ENCODE peak calls at places on chromosomes 1 and 21, in ten cellular contexts. J is ovary; G is transverse colon; K is CD4-positive, CD25-positive, alpha-beta regulatory T cell; N is neural progenitor cell; Y is tibial artery; U is CD8-positive, alpha-beta T cell; F is astrocyte; A is mucosa of descending colon; D is body of pancreas. R is an unnamed sample.

GRCh38 chr1:157090196-157090647 is 9.4 kb downstream of the ETV3L start:
- DNase-seq in J (peak; percentile 91), G (peak; percentile 89), K (peak; percentile 76), N (peak; percentile 93), Y (peak; percentile 87), U (peak; percentile 89), F (peak; percentile 69), A (peak; percentile 94), D (peak; percentile 86), R (peak; percentile 86)

GRCh38 chr1:166588741-166589140 is 250.5 kb upstream of the POGK start:
- DNase-seq in J (no peak), G (no peak), K (no peak), N (no peak), Y (no peak), U (no peak), F (no peak), A (no peak), D (no peak), R (no peak)

GRCh38 chr1:15525043-15525958 is 1.3 kb upstream of the CASP9 start:
- DNase-seq in J (peak; percentile 100), G (peak; percentile 26), K (no peak), N (peak; percentile 99), Y (peak; percentile 100), U (peak; percentile 12), F (no peak), A (peak; percentile 67), D (peak; percentile 100), R (no peak)

GRCh38 chr1:200174525-200174924 is 147.0 kb downstream of the NR5A2 start:
- DNase-seq in J (no peak), G (no peak), K (no peak), N (peak; percentile 28), Y (no peak), U (no peak), F (no peak), A (no peak), D (no peak), R (no peak)

GRCh38 chr1:33661791-33662190 is 189.3 kb downstream of the ZSCAN20 start:
- DNase-seq in J (no peak), G (no peak), K (no peak), N (no peak), Y (no peak), U (no peak), F (no peak), A (peak; percentile 4), D (no peak), R (no peak)

GRCh38 chr1:220527279-220528048 is 472 bp upstream of the MARK1 start:
- DNase-seq in J (no peak), G (peak; percentile 29), K (no peak), N (peak; percentile 38), Y (peak; percentile 75), U (no peak), F (peak; percentile 18), A (peak; percentile 48), D (peak; percentile 29), R (no peak)

GRCh38 chr1:243293941-243294722 is 38.3 kb downstream of the SDCCAG8 start:
- DNase-seq in J (no peak), G (no peak), K (no peak), N (peak; percentile 3), Y (no peak), U (no peak), F (no peak), A (no peak), D (no peak), R (no peak)

GRCh38 chr1:167548059-167548932 is 5.3 kb downstream of the CREG1 start:
- DNase-seq in J (no peak), G (no peak), K (no peak), N (no peak), Y (no peak), U (no peak), F (peak; percentile 58), A (no peak), D (no peak), R (no peak)

GRCh38 chr1:12405325-12406217 is 175.7 kb downstream of the VPS13D start:
- DNase-seq in J (no peak), G (peak; percentile 64), K (no peak), N (peak; percentile 46), Y (peak; percentile 71), U (no peak), F (peak; percentile 59), A (peak; percentile 83), D (peak; percentile 41), R (no peak)

GRCh38 chr1:14599173-14599754 is 779 bp downstream of the KAZN start:
- DNase-seq in J (no peak), G (no peak), K (no peak), N (peak; percentile 76), Y (no peak), U (no peak), F (no peak), A (no peak), D (no peak), R (no peak)

GRCh38 chr1:10969267-10969970 is 43.0 kb upstream of the TARDBP start:
- DNase-seq in J (no peak), G (no peak), K (no peak), N (peak; percentile 81), Y (no peak), U (no peak), F (no peak), A (no peak), D (no peak), R (no peak)

GRCh38 chr1:116472431-116472961 is 98.3 kb downstream of the CD58 start:
- DNase-seq in J (no peak), G (no peak), K (no peak), N (no peak), Y (no peak), U (no peak), F (peak; percentile 35), A (peak; percentile 49), D (no peak), R (no peak)

DNA sequence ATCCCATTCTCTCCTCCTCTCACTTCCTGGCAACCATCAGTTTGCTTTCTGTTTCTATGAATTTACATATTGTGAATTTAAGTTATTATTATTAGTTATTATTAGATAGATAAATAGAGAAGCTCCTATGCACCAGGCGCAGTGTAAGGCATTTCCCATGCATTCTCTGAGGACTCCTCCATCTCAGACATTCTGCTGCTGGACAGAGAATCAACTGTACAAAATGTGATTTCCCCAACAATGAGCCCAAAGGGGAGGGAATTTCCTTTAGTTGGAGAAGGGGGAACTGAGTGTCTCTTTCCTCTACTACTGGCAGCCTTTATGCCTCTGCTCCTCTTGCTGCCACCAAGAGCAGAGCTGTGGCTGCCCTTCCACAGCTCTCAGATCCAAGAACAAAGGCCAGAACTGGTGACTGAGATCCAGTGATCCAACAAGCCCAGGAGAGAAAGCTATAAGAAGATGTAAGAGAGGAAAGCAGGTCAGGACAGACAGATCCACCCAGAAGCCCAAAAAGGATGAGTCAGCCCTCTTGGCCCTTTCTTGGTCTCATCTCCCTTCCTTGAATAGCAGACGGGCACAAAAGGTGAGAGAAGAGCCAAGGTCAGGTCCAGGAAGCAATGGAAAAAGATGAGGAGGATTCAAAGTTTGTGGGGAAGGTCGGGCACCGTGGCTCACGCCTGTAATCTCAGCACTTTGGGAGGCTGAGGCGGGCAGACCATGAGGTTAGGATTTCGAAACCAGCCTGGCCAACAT is 3.5 kb upstream of the IVL start:
- DNase-seq in J (no peak), G (no peak), K (no peak), N (no peak), Y (no peak), U (no peak), F (no peak), A (no peak), D (no peak), R (no peak)
- H3K9me3 ChIP-seq in J (no peaks in the 10 kb centered on the region), G (no peaks in the 10 kb centered on the region), K (no peaks in the 10 kb centered on the region), N (peaks cover 10% of the 10 kb centered on the region), Y (no peaks in the 10 kb centered on the region), U (no peaks in the 10 kb centered on the region), F (no peaks in the 10 kb centered on the region), A (no peaks in the 10 kb centered on the region), D (no peaks in the 10 kb centered on the region), R (no peaks in the 10 kb centered on the region)

GRCh38 chr21:38915546-38915945 is 109.8 kb downstream of the ETS2 start:
- DNase-seq in J (peak; percentile 14), G (peak; percentile 9), K (no peak), N (no peak), Y (no peak), U (no peak), F (no peak), A (no peak), D (no peak), R (no peak)
- H3K4me3 ChIP-seq in J (no peak overlapping the region), G (no peak overlapping the region), K (no peak overlapping the region), N (no peak overlapping the region), Y (no peak overlapping the region), U (no peak overlapping the region), F (no peak overlapping the region), A (no peak overlapping the region), D (no peak overlapping the region), R (no peak overlapping the region)

GRCh38 chr1:8204823-8205222 is 113.1 kb upstream of the SLC45A1 start:
- DNase-seq in J (no peak), G (no peak), K (no peak), N (no peak), Y (no peak), U (no peak), F (peak; percentile 94), A (no peak), D (no peak), R (no peak)
- H3K4me1 ChIP-seq in J (peaks cover 19% of the 10 kb centered on the region), G (peaks cover 13% of the 10 kb centered on the region), K (no peaks in the 10 kb centered on the region), N (peaks cover 15% of the 10 kb centered on the region), Y (peaks cover 56% of the 10 kb centered on the region), U (no peaks in the 10 kb centered on the region), F (peaks cover 32% of the 10 kb centered on the region), A (no peaks in the 10 kb centered on the region), D (peaks cover 21% of the 10 kb centered on the region), R (no peaks in the 10 kb centered on the region)

GRCh38 chr1:152436593-152437338 is 22.7 kb upstream of the CRNN start:
- DNase-seq in J (no peak), G (no peak), K (no peak), N (no peak), Y (no peak), U (no peak), F (peak; percentile 39), A (no peak), D (no peak), R (peak; percentile 64)
- H3K9me3 ChIP-seq in J (no peaks in the 10 kb centered on the region), G (no peaks in the 10 kb centered on the region), K (no peaks in the 10 kb centered on the region), N (peaks cover 7% of the 10 kb centered on the region), Y (no peaks in the 10 kb centered on the region), U (no peaks in the 10 kb centered on the region), F (no peaks in the 10 kb centered on the region), A (no peaks in the 10 kb centered on the region), D (no peaks in the 10 kb centered on the region), R (no peaks in the 10 kb centered on the region)